ENCODE peak calls at places on chromosomes 13 and 19, in five cellular contexts. H, T, U, S and N are unnamed samples. For H3K4me1, the result is how much of the 10 kb centered on the place peaks cover.

GRCh38 chr19:54207908-54208783 is 7.5 kb downstream of the RPS9 start:
- DNase-seq in T (no peak), U (peak), S (peak), H (peak), N (peak)

GRCh38 chr13:93004919-93005318 is 221.7 kb upstream of the GPC6 start:
- DNase-seq in T (no peak), U (no peak), H (no peak), S (no peak), N (no peak)

GRCh38 chr13:21619633-21620220 is 15.8 kb upstream of the MICU2 start:
- DNase-seq in U (no peak), H (no peak), S (no peak), T (no peak), N (no peak)

GRCh38 chr13:106343831-106344230 is 191.6 kb downstream of the EFNB2 start:
- DNase-seq in H (no peak), T (no peak), S (no peak), U (no peak), N (no peak)

GRCh38 chr19:18291019-18291524 is 9.7 kb upstream of the JUND start:
- DNase-seq in T (peak), U (no peak), H (no peak), S (peak), N (no peak)

GRCh38 chr19:1853295-1854031 is 5.2 kb upstream of the REXO1 start:
- DNase-seq in S (no peak), T (peak), U (peak), H (peak), N (peak)

GRCh38 chr13:27405521-27406134 is 18.8 kb upstream of the GTF3A start:
- DNase-seq in U (no peak), H (no peak), T (no peak), S (no peak), N (no peak)

GRCh38 chr19:917323-918151 is at the start of gene KISS1R:
- DNase-seq in U (no peak), H (peak), S (no peak), T (no peak), N (peak)

GRCh38 chr13:97781891-97782305 is 171.6 kb upstream of the IPO5 start:
- DNase-seq in H (no peak), S (no peak), T (peak), U (no peak), N (no peak)

GRCh38 chr19:2542341-2543069 is 66.6 kb downstream of the GADD45B start:
- DNase-seq in T (no peak), S (no peak), U (no peak), H (peak), N (no peak)

GRCh38 chr19:13633109-13633508 is 126.8 kb upstream of the CACNA1A start:
- DNase-seq in H (no peak), U (no peak), T (no peak), S (no peak), N (no peak)

GRCh38 chr19:43798546-43799409 is 3.5 kb downstream of the LYPD5 start:
- DNase-seq in T (no peak), H (no peak), U (no peak), S (no peak), N (peak)

GRCh38 chr13:55155046-55155445 is 1985.7 kb upstream of the PRR20A start:
- DNase-seq in T (no peak), H (no peak), S (no peak), U (no peak), N (no peak)

GRCh38 chr13:75217949-75218348 is 264.0 kb downstream of the TBC1D4 start:
- DNase-seq in S (no peak), T (no peak), H (no peak), U (no peak), N (no peak)

GRCh38 chr19:46704379-46705076 is 12.4 kb downstream of the PRKD2 start:
- DNase-seq in S (peak), U (peak), H (peak), T (peak), N (peak)

GRCh38 chr13:107124129-107124718 is 556.3 kb upstream of the ARGLU1 start:
- DNase-seq in U (no peak), H (no peak), S (no peak), T (no peak), N (no peak)

GRCh38 chr13:98570929-98571372 is 6.0 kb downstream of the STK24 start:
- DNase-seq in S (peak), T (no peak), H (peak), U (no peak), N (no peak)

GRCh38 chr13:98846521-98846920 is 94.0 kb upstream of the SLC15A1 start:
- DNase-seq in T (no peak), U (no peak), S (no peak), H (no peak), N (no peak)

GRCh38 chr19:53545271-53546065 is 7.5 kb downstream of the ZNF331 start:
- DNase-seq in T (no peak), S (no peak), H (no peak), U (no peak), N (no peak)

GRCh38 chr13:62512194-62513141 is 1096.8 kb upstream of the PCDH20 start:
- DNase-seq in T (no peak), S (no peak), U (no peak), H (no peak), N (peak)

GRCh38 chr13:98937911-98938381 is 39.9 kb downstream of the DOCK9 start:
- DNase-seq in H (no peak), S (no peak), U (no peak), T (no peak), N (no peak)

GRCh38 chr13:66400292-66400691 is 829.8 kb downstream of the PCDH9 start:
- DNase-seq in T (no peak), U (no peak), H (no peak), S (no peak), N (no peak)

GRCh38 chr19:44551850-44552249 is 22.4 kb upstream of the CEACAM20 start:
- DNase-seq in T (no peak), U (no peak), H (no peak), S (no peak), N (no peak)

GRCh38 chr13:93338906-93339305 is 112.3 kb downstream of the GPC6 start:
- DNase-seq in U (no peak), H (no peak), S (no peak), T (no peak), N (no peak)

GRCh38 chr13:51681037-51681678 is 96.9 kb downstream of the WDFY2 start:
- DNase-seq in T (no peak), S (no peak), U (no peak), H (no peak), N (no peak)

GRCh38 chr19:52007436-52007804 is 591 bp downstream of the ZNF615 start:
- DNase-seq in S (no peak), U (no peak), H (no peak), T (no peak), N (no peak)

GRCh38 chr19:57248646-57249045 is 8.2 kb downstream of the ZNF805 start:
- DNase-seq in T (no peak), H (no peak), U (no peak), S (no peak), N (no peak)
- TF ChIP-seq CTCF in T (no peak), H (no peak), U (no peak), S (no peak), N (no peak)

GRCh38 chr13:109785141-109785891 is 1.1 kb downstream of the IRS2 start:
- DNase-seq in S (peak), H (no peak), T (peak), U (peak), N (peak)
- H3K4me1 ChIP-seq in S (under half), H (under half), T (under half), U (under half), N (under half)

DNA sequence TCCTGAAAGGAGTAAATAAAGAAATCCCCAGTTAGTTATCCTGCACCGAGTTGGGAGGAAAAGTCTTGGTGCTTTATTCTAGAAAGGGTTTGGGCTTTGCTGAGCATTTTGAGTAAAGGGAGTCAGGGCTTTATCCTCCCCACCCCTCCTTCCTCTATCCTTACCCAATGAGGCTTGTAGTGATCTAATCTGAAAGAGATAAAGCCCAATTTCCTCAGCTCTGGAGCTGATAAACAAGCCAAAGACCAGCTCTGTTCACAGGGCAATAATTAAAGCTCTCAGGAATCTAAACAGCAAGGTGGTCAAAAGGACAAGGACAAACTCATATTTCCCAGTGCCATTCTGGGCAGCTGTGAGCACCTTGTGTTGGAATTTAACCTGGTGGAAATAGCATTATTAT is 188.9 kb upstream of the TSC22D1 start:
- DNase-seq in U (no peak), S (no peak), H (no peak), T (no peak), N (no peak)
- H3K27ac ChIP-seq in U (no peak), S (no peak), H (no peak), T (no peak), N (no peak)

DNA sequence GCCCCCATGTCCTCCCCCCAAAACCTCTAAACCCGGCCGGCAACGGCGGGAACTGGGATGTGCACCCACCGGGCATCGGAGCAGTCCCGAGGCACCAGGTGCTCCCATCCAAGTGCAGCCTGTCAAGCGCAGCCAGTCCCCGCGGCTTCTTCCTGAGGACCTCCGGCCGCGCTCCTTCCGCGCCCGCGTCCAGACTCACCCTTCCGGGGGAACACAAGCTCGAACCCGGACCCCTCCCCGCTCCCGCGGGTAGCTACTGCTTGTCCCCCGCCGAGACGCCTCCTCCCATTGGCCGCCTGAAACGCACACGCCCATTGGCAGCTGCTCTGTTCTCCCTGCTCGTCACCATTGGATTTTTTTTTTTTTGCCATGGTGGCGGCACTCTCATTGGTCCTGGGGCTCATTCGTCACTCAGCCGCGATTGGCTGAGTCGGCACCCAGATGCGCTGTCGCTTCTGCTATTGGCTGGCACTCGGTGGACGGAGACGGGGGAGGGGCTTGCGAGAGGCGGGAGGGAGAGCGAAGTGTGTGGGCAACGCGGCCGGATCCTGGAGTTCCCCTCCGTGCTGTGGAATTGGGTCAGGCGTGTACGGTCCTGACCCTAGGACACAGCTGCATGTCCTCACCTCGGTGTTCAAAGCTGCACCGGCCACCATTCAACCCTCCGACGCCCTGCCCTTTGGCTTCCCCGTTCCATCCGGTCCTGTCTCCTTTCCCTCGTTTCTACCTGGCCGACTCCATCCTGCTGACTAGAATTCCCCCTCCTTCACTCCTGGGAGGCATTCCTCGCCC is at the start of gene TYK2:
- DNase-seq in H (peak), S (peak), T (peak), U (peak), N (peak)
- TF ChIP-seq CTCF in H (no peak), S (no peak), T (peak), U (no peak), N (no peak)